ENCODE peak calls at places on chromosomes 4 and X, in six cellular contexts. A is SJSA1; X is CD8-positive, alpha-beta memory T cell; Y is breast epithelium; H is A673; P is PC-9. V is an unnamed sample.
A peak's percentile ranks its signal among the peaks of the same experiment; 100 is the strongest.

GRCh38 chr4:42865572-42866189 is 26.8 kb upstream of the GRXCR1 start:
- DNase-seq in A (peak; percentile 29), X (no peak), Y (no peak), H (peak; percentile 60), P (peak; percentile 18), V (peak; percentile 87)

GRCh38 chr4:40573593-40574311 is 55.9 kb downstream of the RBM47 start:
- DNase-seq in A (no peak), X (no peak), Y (no peak), H (no peak), P (no peak), V (no peak)

GRCh38 chr4:114384629-114385028 is 214.0 kb upstream of the UGT8 start:
- DNase-seq in A (peak; percentile 33), X (no peak), Y (no peak), H (peak; percentile 58), P (no peak), V (peak; percentile 78)

GRCh38 chr4:182246401-182247205 is 3.4 kb downstream of the TENM3 start:
- DNase-seq in A (peak; percentile 10), X (no peak), Y (no peak), H (no peak), P (no peak), V (no peak)

GRCh38 chrX:78029663-78030062 is 60.2 kb upstream of the PGAM4 start:
- DNase-seq in A (peak; percentile 10), X (no peak), Y (peak; percentile 49), H (peak; percentile 54), P (peak; percentile 37), V (peak; percentile 76)

GRCh38 chr4:47465008-47465407 is 1.5 kb upstream of the COMMD8 start:
- DNase-seq in A (no peak), X (no peak), Y (no peak), H (no peak), P (no peak), V (peak; percentile 89)

GRCh38 chrX:140723251-140723650 is 13.7 kb downstream of the LINC00632 start:
- DNase-seq in A (no peak), X (no peak), Y (no peak), H (no peak), P (no peak), V (no peak)

GRCh38 chr4:56475917-56476316 is 8.5 kb downstream of the SRP72 start:
- DNase-seq in A (no peak), X (no peak), Y (no peak), H (no peak), P (no peak), V (no peak)

GRCh38 chrX:84865113-84865512 is 138.6 kb upstream of the APOOL start:
- DNase-seq in A (no peak), X (no peak), Y (no peak), H (no peak), P (no peak), V (no peak)

GRCh38 chr4:75048208-75048879 is 115.4 kb downstream of the PARM1 start:
- DNase-seq in A (no peak), X (no peak), Y (no peak), H (no peak), P (no peak), V (no peak)

GRCh38 chr4:3739577-3739976 is 26.6 kb upstream of the ADRA2C start:
- DNase-seq in A (no peak), X (no peak), Y (no peak), H (no peak), P (no peak), V (no peak)

GRCh38 chr4:85149656-85150055 is 183.2 kb upstream of the WDFY3 start:
- DNase-seq in A (no peak), X (no peak), Y (no peak), H (no peak), P (no peak), V (no peak)

GRCh38 chr4:24578364-24578763 is 6.0 kb downstream of the DHX15 start:
- DNase-seq in A (no peak), X (no peak), Y (no peak), H (no peak), P (no peak), V (no peak)

GRCh38 chr4:88659061-88659889 is 38.4 kb downstream of the NAP1L5 start:
- DNase-seq in A (peak; percentile 13), X (no peak), Y (no peak), H (peak; percentile 32), P (peak; percentile 49), V (peak; percentile 77)

GRCh38 chrX:41759817-41760216 is 35.8 kb downstream of the GPR82 start:
- DNase-seq in A (no peak), X (no peak), Y (no peak), H (peak; percentile 53), P (no peak), V (peak; percentile 81)

GRCh38 chr4:81963005-81963404 is 410.8 kb downstream of the HNRNPD start:
- DNase-seq in A (no peak), X (no peak), Y (no peak), H (no peak), P (no peak), V (no peak)

GRCh38 chr4:40908702-40909362 is 159.1 kb downstream of the NSUN7 start:
- DNase-seq in A (peak; percentile 31), X (peak; percentile 61), Y (no peak), H (peak; percentile 93), P (peak; percentile 80), V (peak; percentile 88)

GRCh38 chrX:23799469-23800065 is 16.6 kb downstream of the SAT1 start:
- DNase-seq in A (no peak), X (no peak), Y (no peak), H (no peak), P (no peak), V (no peak)

GRCh38 chr4:40506066-40506465 is 123.6 kb downstream of the RBM47 start:
- DNase-seq in A (no peak), X (no peak), Y (no peak), H (no peak), P (no peak), V (peak; percentile 50)

GRCh38 chr4:19195696-19196095 is 1056.0 kb upstream of the SLIT2 start:
- DNase-seq in A (no peak), X (no peak), Y (no peak), H (peak; percentile 79), P (no peak), V (no peak)

GRCh38 chr4:134027931-134028330 is 173.7 kb downstream of the PABPC4L start:
- DNase-seq in A (no peak), X (no peak), Y (no peak), H (peak; percentile 14), P (peak; percentile 8), V (no peak)

GRCh38 chr4:72311291-72311690 is 257.7 kb downstream of the ADAMTS3 start:
- DNase-seq in A (no peak), X (no peak), Y (no peak), H (no peak), P (peak; percentile 5), V (no peak)

GRCh38 chr4:105304085-105304484 is 157.4 kb downstream of the TET2 start:
- DNase-seq in A (no peak), X (no peak), Y (no peak), H (no peak), P (no peak), V (no peak)

GRCh38 chr4:146634825-146635224 is 3.9 kb upstream of the POU4F2 start:
- DNase-seq in A (no peak), X (no peak), Y (no peak), H (no peak), P (no peak), V (no peak)
- H3K27me3 ChIP-seq in A (peaks cover 58% of the 10 kb centered on the region), X (peaks cover 4% of the 10 kb centered on the region), Y (peaks cover 95% of the 10 kb centered on the region), H (peaks cover 70% of the 10 kb centered on the region), P (peaks cover 4% of the 10 kb centered on the region), V (no peaks in the 10 kb centered on the region)

GRCh38 chrX:153959649-153960048 is 12.0 kb downstream of the HCFC1 start:
- DNase-seq in A (no peak), X (no peak), Y (no peak), H (no peak), P (no peak), V (no peak)

GRCh38 chrX:153961292-153961691 is 10.3 kb downstream of the HCFC1 start:
- DNase-seq in A (no peak), X (no peak), Y (no peak), H (no peak), P (no peak), V (no peak)

GRCh38 chrX:153960786-153961185 is 10.8 kb downstream of the HCFC1 start:
- DNase-seq in A (no peak), X (no peak), Y (no peak), H (no peak), P (no peak), V (no peak)

GRCh38 chrX:153958605-153959004 is 13.0 kb downstream of the HCFC1 start:
- DNase-seq in A (no peak), X (no peak), Y (no peak), H (no peak), P (no peak), V (no peak)

GRCh38 chrX:153960077-153960476 is 11.5 kb downstream of the HCFC1 start:
- DNase-seq in A (no peak), X (no peak), Y (no peak), H (no peak), P (no peak), V (no peak)
- H3K36me3 ChIP-seq in A (peaks cover 85% of the 10 kb centered on the region), X (peaks cover 24% of the 10 kb centered on the region), Y (no peaks in the 10 kb centered on the region), H (peaks cover 86% of the 10 kb centered on the region), P (no peaks in the 10 kb centered on the region), V (no peaks in the 10 kb centered on the region)

GRCh38 chrX:63761639-63762038 is 23.4 kb downstream of the ARHGEF9 start:
- DNase-seq in A (no peak), X (no peak), Y (no peak), H (no peak), P (no peak), V (peak; percentile 52)
- H3K27me3 ChIP-seq in A (no peaks in the 10 kb centered on the region), X (no peaks in the 10 kb centered on the region), Y (peaks cover 5% of the 10 kb centered on the region), H (no peaks in the 10 kb centered on the region), P (no peaks in the 10 kb centered on the region), V (no peaks in the 10 kb centered on the region)

DNA sequence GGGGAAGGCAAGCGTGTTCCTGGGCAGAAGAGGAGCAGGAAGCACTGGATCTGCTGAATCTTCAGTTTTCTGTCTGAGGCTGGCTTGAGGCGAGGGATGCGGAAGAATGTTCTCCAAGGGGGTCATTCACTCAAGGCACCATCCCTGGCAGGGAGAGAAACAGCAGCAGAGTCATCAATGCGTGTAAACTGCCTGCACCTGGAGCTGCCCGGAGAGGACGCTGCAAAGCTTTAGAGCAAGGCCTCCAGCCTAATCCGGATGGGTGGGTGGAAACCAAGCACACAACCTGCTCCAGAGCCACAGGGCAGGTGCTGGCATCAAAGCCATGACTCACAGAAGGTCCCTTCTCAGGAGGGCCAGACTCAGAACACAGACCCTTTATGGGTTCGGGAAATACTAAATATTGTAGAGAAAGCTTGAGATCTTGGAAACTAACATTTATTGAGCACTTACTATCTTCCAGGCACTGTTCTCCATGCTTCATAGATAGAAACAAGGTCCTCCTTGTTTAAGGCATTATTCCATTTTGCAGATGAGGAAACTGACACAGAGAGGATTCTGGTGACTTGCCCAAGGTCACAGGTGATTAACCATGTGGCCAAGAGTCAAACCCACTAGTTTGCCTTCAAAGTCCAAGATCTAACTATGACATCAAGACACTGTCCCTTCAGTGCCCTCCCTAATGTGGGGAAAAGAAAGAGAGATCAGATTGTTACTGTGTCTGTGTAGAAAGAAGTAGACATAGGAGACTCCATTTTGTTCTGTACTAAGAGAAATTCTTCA is 7.7 kb downstream of the PROM1 start:
- DNase-seq in A (no peak), X (no peak), Y (no peak), H (no peak), P (no peak), V (no peak)
- H3K36me3 ChIP-seq in A (no peaks in the 10 kb centered on the region), X (no peaks in the 10 kb centered on the region), Y (no peaks in the 10 kb centered on the region), H (no peaks in the 10 kb centered on the region), P (no peaks in the 10 kb centered on the region), V (no peaks in the 10 kb centered on the region)